ENCODE peak calls at places on chromosomes 1 and 21, in seven cellular contexts. J is HCT116; Z is GM23338; B is CD8-positive, alpha-beta T cell; O is PC-3; E is tibial nerve; Q is uterus. W is an unnamed sample. For H3K4me1, the result is how much of the 10 kb centered on the place peaks cover.

GRCh38 chr1:34987018-34987417 is 1.9 kb upstream of the TMEM35B start:
- DNase-seq in J (no peak), Z (no peak), B (no peak), O (peak), E (no peak), Q (no peak), W (no peak)

GRCh38 chr1:224641030-224641429 is 24.9 kb downstream of the CNIH3 start:
- DNase-seq in J (peak), Z (peak), B (no peak), O (peak), E (no peak), Q (no peak), W (no peak)

GRCh38 chr1:44705938-44706337 is 25.0 kb downstream of the RNU5D-1 start:
- DNase-seq in J (no peak), Z (no peak), B (no peak), O (no peak), E (no peak), Q (no peak), W (no peak)

GRCh38 chr1:2411801-2412394 is 466 bp downstream of the PEX10 start:
- DNase-seq in J (no peak), Z (no peak), B (no peak), O (peak), E (no peak), Q (no peak), W (no peak)

GRCh38 chr1:87766737-87767136 is 438.1 kb downstream of the LMO4 start:
- DNase-seq in J (no peak), Z (no peak), B (no peak), O (peak), E (no peak), Q (no peak), W (peak)

GRCh38 chr1:204507317-204508105 is 8.7 kb upstream of the MDM4 start:
- DNase-seq in J (no peak), Z (peak), B (no peak), O (peak), E (no peak), Q (peak), W (peak)

GRCh38 chr1:118960567-118961136 is 27.5 kb downstream of the TBX15 start:
- DNase-seq in J (peak), Z (peak), B (no peak), O (peak), E (peak), Q (no peak), W (no peak)

GRCh38 chr1:200075938-200076546 is 48.5 kb downstream of the NR5A2 start:
- DNase-seq in J (peak), Z (peak), B (no peak), O (peak), E (no peak), Q (peak), W (peak)

GRCh38 chr1:152347116-152347728 is 12.6 kb downstream of the FLG2 start:
- DNase-seq in J (peak), Z (peak), B (peak), O (peak), E (no peak), Q (no peak), W (peak)

GRCh38 chr1:221101792-221102191 is 222.5 kb downstream of the HLX start:
- DNase-seq in J (no peak), Z (no peak), B (no peak), O (peak), E (no peak), Q (no peak), W (no peak)

GRCh38 chr1:77831566-77831965 is 52.1 kb downstream of the MIGA1 start:
- DNase-seq in J (no peak), Z (no peak), B (no peak), O (no peak), E (no peak), Q (no peak), W (no peak)

GRCh38 chr1:29709711-29710169 is 473.4 kb downstream of the PTPRU start:
- DNase-seq in J (no peak), Z (no peak), B (no peak), O (no peak), E (no peak), Q (no peak), W (peak)

GRCh38 chr21:14900058-14900457 is 164.7 kb downstream of the NRIP1 start:
- DNase-seq in J (no peak), Z (peak), B (no peak), O (peak), E (no peak), Q (no peak), W (peak)

GRCh38 chr1:27009601-27010197 is 3.0 kb downstream of the TENT5B start:
- DNase-seq in J (no peak), Z (peak), B (no peak), O (peak), E (no peak), Q (no peak), W (no peak)

GRCh38 chr21:44846485-44847260 is 26.8 kb downstream of the PTTG1IP start:
- DNase-seq in J (no peak), Z (no peak), B (no peak), O (peak), E (peak), Q (no peak), W (peak)

GRCh38 chr1:158417586-158417985 is 8.5 kb downstream of the OR10K2 start:
- DNase-seq in J (no peak), Z (no peak), B (no peak), O (no peak), E (no peak), Q (no peak), W (no peak)

GRCh38 chr1:48216941-48217340 is 5.6 kb upstream of the SLC5A9 start:
- DNase-seq in J (no peak), Z (no peak), B (no peak), O (no peak), E (no peak), Q (no peak), W (no peak)

GRCh38 chr1:95021794-95022193 is 51.0 kb downstream of the ALG14 start:
- DNase-seq in J (no peak), Z (no peak), B (no peak), O (no peak), E (no peak), Q (peak), W (no peak)

GRCh38 chr1:230906226-230906625 is 37.9 kb upstream of the C1orf198 start:
- DNase-seq in J (no peak), Z (no peak), B (no peak), O (no peak), E (no peak), Q (no peak), W (no peak)

GRCh38 chr1:175742790-175743459 is 470 bp downstream of the TNR start:
- DNase-seq in J (no peak), Z (peak), B (no peak), O (peak), E (no peak), Q (no peak), W (peak)

GRCh38 chr1:113984710-113985109 is 5.4 kb downstream of the OLFML3 start:
- DNase-seq in J (no peak), Z (no peak), B (no peak), O (no peak), E (no peak), Q (no peak), W (no peak)

GRCh38 chr1:59879556-59879955 is 47.0 kb downstream of the CYP2J2 start:
- DNase-seq in J (peak), Z (peak), B (peak), O (peak), E (peak), Q (no peak), W (peak)

GRCh38 chr1:1122078-1122811 is 6.4 kb upstream of the C1orf159 start:
- DNase-seq in J (peak), Z (peak), B (peak), O (peak), E (peak), Q (peak), W (peak)

GRCh38 chr1:156707486-156708244 is 2.3 kb upstream of the CRABP2 start:
- DNase-seq in J (no peak), Z (peak), B (no peak), O (no peak), E (no peak), Q (peak), W (no peak)

GRCh38 chr1:181604482-181604881 is 121.2 kb downstream of the CACNA1E start:
- DNase-seq in J (no peak), Z (no peak), B (no peak), O (no peak), E (no peak), Q (no peak), W (no peak)

GRCh38 chr1:219174672-219175564 is 1.2 kb downstream of the LYPLAL1 start:
- DNase-seq in J (no peak), Z (peak), B (no peak), O (peak), E (no peak), Q (peak), W (peak)

GRCh38 chr1:43836267-43836951 is 97.2 kb upstream of the ARTN start:
- DNase-seq in J (no peak), Z (no peak), B (peak), O (peak), E (no peak), Q (no peak), W (peak)

GRCh38 chr1:233614173-233614742 is 352 bp downstream of the KCNK1 start:
- DNase-seq in J (peak), Z (peak), B (no peak), O (peak), E (no peak), Q (peak), W (peak)

GRCh38 chr21:41658321-41658720 is 108.5 kb downstream of the RIPK4 start:
- DNase-seq in J (no peak), Z (no peak), B (no peak), O (no peak), E (no peak), Q (no peak), W (no peak)

GRCh38 chr1:224769987-224770693 is 154.0 kb downstream of the CNIH3 start:
- DNase-seq in J (no peak), Z (no peak), B (no peak), O (peak), E (no peak), Q (no peak), W (peak)

GRCh38 chr1:210715072-210715471 is 386.4 kb downstream of the HHAT start:
- DNase-seq in J (no peak), Z (no peak), B (no peak), O (no peak), E (no peak), Q (no peak), W (peak)

GRCh38 chr1:172356620-172357019 is 63.9 kb upstream of the C1orf105 start:
- DNase-seq in J (peak), Z (no peak), B (no peak), O (peak), E (no peak), Q (peak), W (peak)

GRCh38 chr21:44019568-44019958 is 7.5 kb downstream of the TRAPPC10 start:
- DNase-seq in J (no peak), Z (no peak), B (no peak), O (no peak), E (no peak), Q (no peak), W (no peak)

GRCh38 chr1:224245188-224245587 is 62.1 kb downstream of the DEGS1 start:
- DNase-seq in J (no peak), Z (no peak), B (no peak), O (no peak), E (no peak), Q (peak), W (no peak)

GRCh38 chr1:38025664-38026063 is 13.1 kb downstream of the UTP11 start:
- DNase-seq in J (no peak), Z (no peak), B (no peak), O (no peak), E (no peak), Q (no peak), W (no peak)
- H3K4me1 ChIP-seq in J (under half), Z (under half), B (under half), O (under half), E (under half), Q (under half), W (half or more)

DNA sequence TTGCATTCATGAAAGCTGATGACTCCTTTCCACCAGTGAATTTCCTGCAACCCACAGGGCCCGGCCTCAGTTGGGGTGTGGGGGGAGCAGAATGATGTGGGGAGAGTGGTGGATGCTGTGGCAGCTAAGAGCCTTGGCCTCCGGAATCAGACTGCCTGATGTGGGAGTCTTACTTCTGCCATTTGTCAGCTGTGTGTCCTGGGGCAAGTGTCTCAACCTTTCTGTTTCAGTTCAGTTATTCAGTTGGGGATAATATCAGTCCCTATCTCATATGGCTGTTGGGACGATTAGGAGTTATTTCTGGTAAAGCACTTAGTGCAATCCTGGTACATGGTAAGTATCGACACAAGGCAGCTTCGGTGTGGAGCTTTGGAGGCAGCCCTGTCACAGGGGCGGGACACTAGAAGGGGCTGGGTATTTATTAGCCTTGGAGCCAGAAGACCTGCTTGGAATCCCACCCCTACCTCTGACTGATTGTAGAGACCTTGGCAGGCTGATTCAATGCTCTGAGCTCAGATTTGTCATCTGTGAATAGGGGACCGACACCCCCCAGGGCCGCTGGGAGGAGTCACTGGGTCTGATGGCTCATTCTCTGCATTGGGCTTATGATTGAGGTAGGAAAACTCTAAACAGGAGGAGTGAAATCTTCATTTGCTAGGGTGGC is 19.6 kb downstream of the ARHGEF10L start:
- DNase-seq in J (no peak), Z (no peak), B (no peak), O (peak), E (no peak), Q (no peak), W (no peak)
- H3K27ac ChIP-seq in J (no peak), Z (peak), B (no peak), O (peak), E (peak), Q (peak), W (no peak)

GRCh38 chr1:39892611-39893595 is 8.8 kb downstream of the MYCL start:
- DNase-seq in J (no peak), Z (peak), B (no peak), O (peak), E (no peak), Q (no peak), W (peak)
- H3K4me1 ChIP-seq in J (under half), Z (half or more), B (under half), O (under half), E (under half), Q (under half), W (under half)

GRCh38 chr1:208374391-208374941 is 130.3 kb upstream of the PLXNA2 start:
- DNase-seq in J (no peak), Z (no peak), B (no peak), O (no peak), E (no peak), Q (no peak), W (no peak)

GRCh38 chr1:208369658-208370057 is 125.5 kb upstream of the PLXNA2 start:
- DNase-seq in J (no peak), Z (no peak), B (no peak), O (no peak), E (no peak), Q (no peak), W (no peak)

DNA sequence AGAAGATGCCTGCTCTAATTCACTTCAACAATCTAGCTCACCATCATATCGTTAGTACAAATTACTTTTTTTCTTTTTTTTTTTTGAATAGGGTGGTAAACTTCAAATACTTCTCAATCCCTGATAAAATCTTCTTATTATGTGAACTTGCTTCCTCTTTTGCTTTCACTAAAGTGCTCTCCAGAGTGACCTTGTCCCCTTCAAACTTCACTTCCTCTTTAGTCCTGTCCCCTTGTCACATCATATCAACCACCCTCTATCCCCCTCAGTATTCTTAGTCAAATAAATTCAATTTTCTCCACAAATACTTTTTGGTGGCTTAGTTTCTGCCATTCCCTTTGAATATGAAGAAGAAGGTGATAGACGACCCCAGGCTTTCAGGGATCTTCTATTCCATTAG is 124.9 kb upstream of the PLXNA2 start:
- DNase-seq in J (no peak), Z (no peak), B (no peak), O (no peak), E (no peak), Q (no peak), W (no peak)
- H3K27ac ChIP-seq in J (no peak), Z (no peak), B (no peak), O (no peak), E (no peak), Q (no peak), W (no peak)

GRCh38 chr1:68173283-68174172 is 58.8 kb downstream of the WLS start:
- DNase-seq in J (no peak), Z (no peak), B (no peak), O (peak), E (no peak), Q (peak), W (no peak)
- H3K4me1 ChIP-seq in J (half or more), Z (under half), B (under half), O (half or more), E (under half), Q (under half), W (under half)

GRCh38 chr1:203185585-203185984 is 919 bp downstream of the CHI3L1 start:
- DNase-seq in J (no peak), Z (no peak), B (no peak), O (no peak), E (no peak), Q (no peak), W (no peak)
- H3K27ac ChIP-seq in J (no peak), Z (no peak), B (no peak), O (no peak), E (no peak), Q (no peak), W (no peak)

W was measured in foreskin keratinocyte.